ENCODE peak calls at places on chromosomes 5 and 9, in ten cellular contexts. B, D, Y, L, S, E, H, M, R and A are unnamed samples.

GRCh38 chr5:75335952-75336624 is 932 bp upstream of the HMGCR start:
- DNase-seq in B (no peak), D (peak), Y (no peak), L (no peak), S (no peak), E (no peak), H (peak), M (peak), R (no peak), A (peak)

GRCh38 chr9:27880640-27881039 is 307.4 kb upstream of the C9orf72 start:
- DNase-seq in B (no peak), D (no peak), Y (no peak), L (no peak), S (no peak), E (no peak), H (no peak), M (no peak), R (no peak), A (no peak)

GRCh38 chr9:119827526-119827925 is 458.3 kb upstream of the BRINP1 start:
- DNase-seq in B (no peak), D (no peak), Y (no peak), L (no peak), S (no peak), E (no peak), H (no peak), M (no peak), R (no peak), A (no peak)

GRCh38 chr5:164475339-164475977 is 970.0 kb downstream of the MAT2B start:
- DNase-seq in B (no peak), D (peak), Y (no peak), L (no peak), S (peak), E (no peak), H (peak), M (no peak), R (no peak), A (peak)

GRCh38 chr9:18610956-18611355 is 137.0 kb downstream of the ADAMTSL1 start:
- DNase-seq in B (no peak), D (peak), Y (no peak), L (peak), S (peak), E (no peak), H (peak), M (no peak), R (no peak), A (no peak)

GRCh38 chr9:14314424-14314928 is 535 bp upstream of the NFIB start:
- DNase-seq in B (peak), D (peak), Y (no peak), L (no peak), S (peak), E (no peak), H (peak), M (peak), R (peak), A (peak)

GRCh38 chr5:8641796-8642505 is 773.0 kb downstream of the MTRR start:
- DNase-seq in B (no peak), D (no peak), Y (no peak), L (no peak), S (no peak), E (no peak), H (no peak), M (no peak), R (no peak), A (no peak)

GRCh38 chr5:5492087-5492933 is 69.8 kb downstream of the ICE1 start:
- DNase-seq in B (no peak), D (peak), Y (peak), L (no peak), S (peak), E (peak), H (peak), M (peak), R (no peak), A (peak)

GRCh38 chr5:128376577-128376976 is 161.5 kb downstream of the FBN2 start:
- DNase-seq in B (no peak), D (no peak), Y (no peak), L (no peak), S (no peak), E (no peak), H (no peak), M (no peak), R (no peak), A (no peak)

GRCh38 chr5:61603211-61603908 is 271.3 kb downstream of the ZSWIM6 start:
- DNase-seq in B (no peak), D (peak), Y (no peak), L (peak), S (no peak), E (no peak), H (no peak), M (no peak), R (peak), A (no peak)

GRCh38 chr9:98081477-98082219 is 25.1 kb downstream of the NANS start:
- DNase-seq in B (no peak), D (peak), Y (no peak), L (no peak), S (no peak), E (peak), H (no peak), M (no peak), R (no peak), A (peak)

GRCh38 chr5:1834721-1835425 is 33.7 kb downstream of the NDUFS6 start:
- DNase-seq in B (peak), D (no peak), Y (no peak), L (no peak), S (no peak), E (no peak), H (no peak), M (no peak), R (no peak), A (no peak)

GRCh38 chr9:117771162-117771561 is 67.0 kb downstream of the TLR4 start:
- DNase-seq in B (no peak), D (no peak), Y (no peak), L (no peak), S (no peak), E (no peak), H (no peak), M (no peak), R (no peak), A (no peak)

GRCh38 chr9:100394032-100394695 is 32.8 kb upstream of the MSANTD3 start:
- DNase-seq in B (no peak), D (peak), Y (no peak), L (no peak), S (no peak), E (no peak), H (no peak), M (no peak), R (no peak), A (no peak)

GRCh38 chr9:80093695-80094094 is 521.9 kb downstream of the TLE4 start:
- DNase-seq in B (no peak), D (no peak), Y (no peak), L (no peak), S (no peak), E (no peak), H (no peak), M (no peak), R (no peak), A (no peak)